ENCODE peak calls at places on chromosome 22, in four cellular contexts. One of them, this sample, is unnamed.

GRCh38 chr22:40491990-40492631 is 121.7 kb downstream of the SGSM3 start:
- DNase-seq in mucosa of gallbladder: peak
- DNase-seq in AG09309: no peak
- DNase-seq in EL: no peak
- DNase-seq in this sample: no peak

GRCh38 chr22:38187413-38188212 is 6.0 kb upstream of the PLA2G6 start:
- DNase-seq in AG09309: no peak
- DNase-seq in EL: no peak
- DNase-seq in mucosa of gallbladder: peak
- DNase-seq in this sample: peak

GRCh38 chr22:36822581-36822980 is 5.7 kb upstream of the PVALB start:
- DNase-seq in mucosa of gallbladder: no peak
- DNase-seq in EL: no peak
- DNase-seq in AG09309: no peak
- DNase-seq in this sample: no peak

GRCh38 chr22:24834845-24835570 is 29.0 kb downstream of the SGSM1 start:
- DNase-seq in mucosa of gallbladder: peak
- DNase-seq in AG09309: no peak
- DNase-seq in EL: peak
- DNase-seq in this sample: no peak

GRCh38 chr22:33000342-33001280 is 57.6 kb downstream of the SYN3 start:
- DNase-seq in AG09309: no peak
- DNase-seq in mucosa of gallbladder: peak
- DNase-seq in EL: peak
- DNase-seq in this sample: peak

GRCh38 chr22:48689206-48689605 is 1138.5 kb downstream of the BRD1 start:
- DNase-seq in EL: no peak
- DNase-seq in AG09309: no peak
- DNase-seq in mucosa of gallbladder: no peak
- DNase-seq in this sample: no peak

GRCh38 chr22:50624347-50625130 is 3.4 kb downstream of the ARSA start:
- DNase-seq in AG09309: no peak
- DNase-seq in mucosa of gallbladder: no peak
- DNase-seq in EL: no peak
- DNase-seq in this sample: no peak

GRCh38 chr22:42990131-42990838 is 24.7 kb downstream of the PACSIN2 start:
- DNase-seq in EL: peak
- DNase-seq in AG09309: peak
- DNase-seq in mucosa of gallbladder: no peak
- DNase-seq in this sample: no peak

GRCh38 chr22:42437488-42438292 is 5.5 kb upstream of the NFAM1 start:
- DNase-seq in mucosa of gallbladder: peak
- DNase-seq in AG09309: no peak
- DNase-seq in EL: peak
- DNase-seq in this sample: peak

GRCh38 chr22:33002035-33002434 is 56.1 kb downstream of the SYN3 start:
- DNase-seq in mucosa of gallbladder: no peak
- DNase-seq in AG09309: no peak
- DNase-seq in EL: no peak
- DNase-seq in this sample: no peak

GRCh38 chr22:32545801-32546200 is 71.2 kb downstream of the FBXO7 start:
- DNase-seq in AG09309: no peak
- DNase-seq in EL: peak
- DNase-seq in mucosa of gallbladder: no peak
- DNase-seq in this sample: no peak

GRCh38 chr22:36364255-36365019 is 23.3 kb downstream of the MYH9 start:
- DNase-seq in EL: no peak
- DNase-seq in AG09309: no peak
- DNase-seq in mucosa of gallbladder: no peak
- DNase-seq in this sample: no peak

GRCh38 chr22:48358886-48359612 is 1468.6 kb downstream of the BRD1 start:
- DNase-seq in EL: no peak
- DNase-seq in AG09309: no peak
- DNase-seq in mucosa of gallbladder: no peak
- DNase-seq in this sample: no peak

GRCh38 chr22:29820941-29821789 is 16.9 kb downstream of the ASCC2 start:
- DNase-seq in mucosa of gallbladder: peak
- DNase-seq in EL: peak
- DNase-seq in AG09309: peak
- DNase-seq in this sample: peak

GRCh38 chr22:46769706-46770105 is 7.3 kb downstream of the TBC1D22A start:
- DNase-seq in AG09309: no peak
- DNase-seq in mucosa of gallbladder: no peak
- DNase-seq in EL: no peak
- DNase-seq in this sample: no peak

GRCh38 chr22:38034278-38034882 is 22.8 kb upstream of the PICK1 start:
- DNase-seq in EL: peak
- DNase-seq in mucosa of gallbladder: peak
- DNase-seq in AG09309: peak
- DNase-seq in this sample: peak

GRCh38 chr22:26503758-26504157 is 8.5 kb downstream of the TFIP11 start:
- DNase-seq in AG09309: no peak
- DNase-seq in EL: no peak
- DNase-seq in mucosa of gallbladder: no peak
- DNase-seq in this sample: no peak

GRCh38 chr22:20021196-20022181 is 579 bp downstream of the TANGO2 start:
- DNase-seq in EL: peak
- DNase-seq in mucosa of gallbladder: peak
- DNase-seq in AG09309: peak
- DNase-seq in this sample: peak

GRCh38 chr22:50481440-50482106 is at the start of gene ADM2:
- DNase-seq in mucosa of gallbladder: no peak
- DNase-seq in EL: peak
- DNase-seq in AG09309: no peak
- DNase-seq in this sample: peak

GRCh38 chr22:20283674-20284066 is 15.6 kb upstream of the RTN4R start:
- DNase-seq in AG09309: no peak
- DNase-seq in mucosa of gallbladder: no peak
- DNase-seq in EL: no peak
- DNase-seq in this sample: no peak

GRCh38 chr22:31400023-31400397 is 606 bp downstream of the DRG1 start:
- DNase-seq in AG09309: no peak
- DNase-seq in EL: peak
- DNase-seq in mucosa of gallbladder: no peak
- DNase-seq in this sample: no peak

GRCh38 chr22:49305966-49306631 is 521.6 kb downstream of the BRD1 start:
- DNase-seq in EL: no peak
- DNase-seq in mucosa of gallbladder: no peak
- DNase-seq in AG09309: no peak
- DNase-seq in this sample: peak

GRCh38 chr22:44399906-44400762 is 87.4 kb upstream of the SHISAL1 start:
- DNase-seq in mucosa of gallbladder: no peak
- DNase-seq in AG09309: no peak
- DNase-seq in EL: no peak
- DNase-seq in this sample: peak

GRCh38 chr22:48897959-48898358 is 929.7 kb downstream of the BRD1 start:
- DNase-seq in EL: no peak
- DNase-seq in AG09309: no peak
- DNase-seq in mucosa of gallbladder: no peak
- DNase-seq in this sample: no peak

GRCh38 chr22:28674121-28674563 is 5.5 kb downstream of the TTC28 start:
- DNase-seq in mucosa of gallbladder: no peak
- DNase-seq in AG09309: no peak
- DNase-seq in EL: peak
- DNase-seq in this sample: no peak

GRCh38 chr22:48825802-48826520 is 1001.7 kb downstream of the BRD1 start:
- DNase-seq in AG09309: no peak
- DNase-seq in EL: no peak
- DNase-seq in mucosa of gallbladder: no peak
- DNase-seq in this sample: no peak